ENCODE peak calls at places on chromosomes 6 and 20, in five cellular contexts. B, I, W, J and N are unnamed samples.
A peak's percentile ranks its signal among the peaks of the same experiment; 100 is the strongest.

GRCh38 chr6:127100510-127101140 is 17.8 kb upstream of the RSPO3 start:
- DNase-seq in W (no peak), J (no peak), I (no peak), B (no peak), N (no peak)

GRCh38 chr20:4573564-4574355 is 147.9 kb upstream of the PRND start:
- DNase-seq in B (no peak), I (no peak), W (no peak), J (no peak), N (no peak)

GRCh38 chr20:6055161-6055783 is 1.4 kb upstream of the LRRN4 start:
- DNase-seq in J (peak; percentile 53), B (no peak), I (no peak), W (no peak), N (no peak)

GRCh38 chr6:26195924-26196845 is 109.0 kb downstream of the HFE start:
- DNase-seq in W (no peak), B (no peak), I (no peak), J (no peak), N (no peak)

GRCh38 chr6:148217921-148218320 is 124.7 kb upstream of the SASH1 start:
- DNase-seq in W (no peak), I (no peak), B (no peak), J (no peak), N (no peak)

GRCh38 chr6:136693090-136693489 is 99.2 kb downstream of the MAP3K5 start:
- DNase-seq in W (no peak), I (no peak), J (no peak), B (no peak), N (no peak)

GRCh38 chr20:21099653-21100589 is 6.2 kb downstream of the LINC00237 start:
- DNase-seq in B (peak; percentile 61), I (peak; percentile 31), J (no peak), W (peak; percentile 56), N (no peak)

GRCh38 chr6:4772750-4773149 is 3.5 kb upstream of the CDYL start:
- DNase-seq in I (no peak), J (no peak), B (no peak), W (no peak), N (no peak)

GRCh38 chr20:62953167-62953838 is 794 bp downstream of the SLC17A9 start:
- DNase-seq in W (peak; percentile 41), J (no peak), B (peak; percentile 55), I (no peak), N (no peak)

GRCh38 chr6:16238057-16238657 is at the start of gene GMPR:
- DNase-seq in J (peak; percentile 89), W (peak; percentile 83), B (peak; percentile 91), I (peak; percentile 86), N (peak; percentile 85)

GRCh38 chr20:40293740-40294139 is 395.3 kb downstream of the MAFB start:
- DNase-seq in B (no peak), W (no peak), J (no peak), I (no peak), N (no peak)

GRCh38 chr20:44908987-44909871 is 631 bp upstream of the PABPC1L start:
- DNase-seq in B (no peak), J (no peak), I (no peak), W (no peak), N (no peak)

GRCh38 chr6:158322724-158323560 is 10.7 kb downstream of the TULP4 start:
- DNase-seq in I (no peak), J (no peak), W (no peak), B (no peak), N (no peak)

GRCh38 chr20:19633985-19634384 is 124.1 kb upstream of the RIN2 start:
- DNase-seq in I (no peak), W (no peak), J (no peak), B (no peak), N (no peak)

GRCh38 chr20:271069-271468 is 13.5 kb downstream of the DEFB132 start:
- DNase-seq in I (no peak), B (no peak), J (peak; percentile 56), W (no peak), N (peak; percentile 46)

GRCh38 chr20:3652217-3652616 is 11.0 kb downstream of the GFRA4 start:
- DNase-seq in W (no peak), I (no peak), J (no peak), B (no peak), N (no peak)

GRCh38 chr20:3819413-3820047 is 817 bp upstream of the AP5S1 start:
- DNase-seq in W (no peak), I (no peak), B (no peak), J (no peak), N (no peak)

GRCh38 chr6:100577425-100577824 is 112.7 kb upstream of the SIM1 start:
- DNase-seq in J (no peak), I (no peak), B (no peak), W (no peak), N (no peak)

GRCh38 chr20:57941572-57942381 is 232.0 kb upstream of the PMEPA1 start:
- DNase-seq in B (no peak), J (no peak), I (no peak), W (no peak), N (no peak)

GRCh38 chr6:145656128-145656527 is 79.2 kb downstream of the EPM2A start:
- DNase-seq in J (no peak), W (no peak), I (no peak), B (no peak), N (no peak)

GRCh38 chr6:148407372-148407771 is 64.7 kb downstream of the SASH1 start:
- DNase-seq in B (peak; percentile 68), J (no peak), W (no peak), I (peak; percentile 32), N (peak; percentile 59)

GRCh38 chr6:107304421-107305025 is 154.8 kb downstream of the PDSS2 start:
- DNase-seq in J (no peak), W (no peak), B (no peak), I (no peak), N (no peak)

GRCh38 chr6:26022166-26022510 is 59.5 kb downstream of the TRIM38 start:
- DNase-seq in W (no peak), B (no peak), J (no peak), I (no peak), N (peak; percentile 89)

GRCh38 chr20:43844778-43845614 is 69.7 kb upstream of the TOX2 start:
- DNase-seq in B (no peak), J (peak; percentile 67), I (peak; percentile 33), W (no peak), N (no peak)

GRCh38 chr6:116221067-116221466 is 32.8 kb downstream of the TSPYL4 start:
- DNase-seq in I (no peak), W (no peak), B (no peak), J (no peak), N (no peak)

GRCh38 chr6:81834141-81834621 is 81.7 kb upstream of the TENT5A start:
- DNase-seq in B (no peak), I (peak; percentile 59), W (no peak), J (no peak), N (peak; percentile 71)

GRCh38 chr6:128343666-128344065 is 176.7 kb downstream of the PTPRK start:
- DNase-seq in B (no peak), I (no peak), W (no peak), J (no peak), N (no peak)

GRCh38 chr6:153138930-153139329 is 7.8 kb upstream of the RGS17 start:
- DNase-seq in I (no peak), J (no peak), B (no peak), W (no peak), N (no peak)

GRCh38 chr6:20210158-20210557 is 2.1 kb downstream of the MBOAT1 start:
- DNase-seq in W (no peak), B (no peak), J (no peak), I (no peak), N (no peak)

GRCh38 chr6:168113226-168113625 is 34.2 kb upstream of the FRMD1 start:
- DNase-seq in B (no peak), I (no peak), J (no peak), W (no peak), N (no peak)

GRCh38 chr6:25652007-25652515 is at the start of gene SCGN:
- DNase-seq in J (peak; percentile 89), B (peak; percentile 61), W (peak; percentile 15), I (peak; percentile 62), N (peak; percentile 63)

GRCh38 chr20:51679254-51679921 is 88.8 kb downstream of the ATP9A start:
- DNase-seq in J (no peak), W (no peak), B (no peak), I (no peak), N (no peak)

GRCh38 chr20:51680067-51680749 is 88.0 kb downstream of the ATP9A start:
- DNase-seq in I (no peak), J (no peak), B (no peak), W (no peak), N (no peak)

GRCh38 chr20:51678041-51678697 is 90.0 kb downstream of the ATP9A start:
- DNase-seq in B (peak; percentile 60), W (no peak), J (no peak), I (peak; percentile 20), N (no peak)
- TF ChIP-seq CTCF in B (no peak), W (no peak), J (no peak), I (no peak), N (no peak)

DNA sequence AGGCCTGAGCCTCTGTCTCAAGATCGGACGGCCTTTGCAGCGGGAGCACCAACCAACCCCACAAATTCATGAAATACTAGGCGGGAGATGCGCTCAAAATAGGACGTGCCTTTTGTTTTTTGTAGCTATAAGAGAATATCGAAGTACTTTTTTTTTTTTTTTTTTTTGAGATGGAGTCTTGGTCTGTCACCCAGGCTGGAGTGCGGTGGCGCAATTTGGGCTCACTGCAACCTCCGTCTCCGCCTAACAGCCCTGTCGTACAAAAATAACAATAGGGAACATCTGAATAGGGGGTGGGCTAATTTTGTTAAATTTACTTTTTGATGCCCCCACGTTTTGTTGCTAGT is 5.9 kb upstream of the TUBB2A start:
- DNase-seq in I (no peak), J (no peak), W (no peak), B (peak; percentile 72), N (no peak)
- TF ChIP-seq CTCF in I (no peak), J (no peak), W (no peak), B (no peak), N (no peak)

GRCh38 chr6:117771403-117771802 is 96.1 kb downstream of the NUS1 start:
- DNase-seq in J (no peak), I (no peak), W (no peak), B (no peak), N (no peak)

GRCh38 chr6:117781550-117781949 is 106.3 kb downstream of the NUS1 start:
- DNase-seq in W (no peak), B (no peak), I (no peak), J (no peak), N (no peak)

GRCh38 chr6:117776441-117776840 is 101.2 kb downstream of the NUS1 start:
- DNase-seq in J (no peak), I (no peak), B (no peak), W (no peak), N (no peak)
- TF ChIP-seq CTCF in J (no peak), I (no peak), B (no peak), W (no peak), N (no peak)

GRCh38 chr6:18302561-18303439 is 38.5 kb upstream of the DEK start:
- DNase-seq in J (peak; percentile 30), B (no peak), W (no peak), I (no peak), N (no peak)
- TF ChIP-seq CTCF in J (peak; percentile 39), B (peak; percentile 38), W (no peak), I (peak; percentile 26), N (peak; percentile 40)